ENCODE peak calls at places on chromosome 3, in six cellular contexts. T, W, S, J, U and H are unnamed samples.

GRCh38 chr3:143207338-143207961 is 87.9 kb downstream of the CHST2 start:
- DNase-seq in T (peak), W (peak), S (peak), J (no peak), U (peak), H (peak)

GRCh38 chr3:52123106-52123708 is 31.0 kb downstream of the POC1A start:
- DNase-seq in T (peak), W (peak), S (peak), J (peak), U (peak), H (peak)

GRCh38 chr3:104437891-104438290 is 928.8 kb upstream of the ALCAM start:
- DNase-seq in T (no peak), W (peak), S (peak), J (no peak), U (peak), H (no peak)

GRCh38 chr3:114873590-114873989 is 273.5 kb downstream of the ZBTB20 start:
- DNase-seq in T (no peak), W (no peak), S (no peak), J (no peak), U (no peak), H (no peak)

GRCh38 chr3:39896184-39896583 is 86.8 kb downstream of the MYRIP start:
- DNase-seq in T (no peak), W (no peak), S (no peak), J (no peak), U (no peak), H (no peak)

GRCh38 chr3:48429416-48430358 is at the start of gene PLXNB1:
- DNase-seq in T (peak), W (peak), S (no peak), J (peak), U (peak), H (peak)

GRCh38 chr3:25783661-25784512 is 644 bp upstream of the NGLY1 start:
- DNase-seq in T (peak), W (peak), S (peak), J (no peak), U (peak), H (peak)

GRCh38 chr3:42247576-42248027 is 18.4 kb downstream of the CCK start:
- DNase-seq in T (peak), W (peak), S (peak), J (peak), U (peak), H (peak)

GRCh38 chr3:195072916-195073564 is 197.9 kb downstream of the XXYLT1 start:
- DNase-seq in T (no peak), W (no peak), S (no peak), J (no peak), U (no peak), H (no peak)

GRCh38 chr3:50155491-50155878 is 361 bp downstream of the SEMA3F start:
- DNase-seq in T (no peak), W (no peak), S (no peak), J (no peak), U (no peak), H (no peak)

GRCh38 chr3:50153782-50154475 is 1.2 kb upstream of the SEMA3F start:
- DNase-seq in T (no peak), W (no peak), S (no peak), J (no peak), U (no peak), H (no peak)

GRCh38 chr3:50154476-50154839 is 666 bp upstream of the SEMA3F start:
- DNase-seq in T (peak), W (no peak), S (no peak), J (no peak), U (no peak), H (peak)

GRCh38 chr3:50155891-50156290 is 767 bp downstream of the SEMA3F start:
- DNase-seq in T (no peak), W (no peak), S (no peak), J (no peak), U (no peak), H (no peak)

GRCh38 chr3:50154840-50155490 is at the start of gene SEMA3F:
- DNase-seq in T (peak), W (peak), S (peak), J (peak), U (peak), H (peak)
- TF ChIP-seq CTCF in T (no peak), W (no peak), S (no peak), J (peak), U (no peak), H (no peak)

GRCh38 chr3:58502832-58503231 is 10.9 kb downstream of the KCTD6 start:
- DNase-seq in T (no peak), W (no peak), S (no peak), J (no peak), U (no peak), H (no peak)
- TF ChIP-seq CTCF in T (no peak), W (no peak), S (no peak), J (no peak), U (no peak), H (no peak)

GRCh38 chr3:27576171-27576570 is 92.0 kb upstream of the SLC4A7 start:
- DNase-seq in T (no peak), W (no peak), S (no peak), J (no peak), U (no peak), H (no peak)
- TF ChIP-seq CTCF in T (no peak), W (no peak), S (no peak), J (no peak), U (no peak), H (no peak)

GRCh38 chr3:148943531-148944200 is 47.7 kb upstream of the GYG1 start:
- DNase-seq in T (peak), W (peak), S (peak), J (no peak), U (peak), H (peak)
- TF ChIP-seq CTCF in T (peak), W (peak), S (peak), J (peak), U (peak), H (peak)

DNA sequence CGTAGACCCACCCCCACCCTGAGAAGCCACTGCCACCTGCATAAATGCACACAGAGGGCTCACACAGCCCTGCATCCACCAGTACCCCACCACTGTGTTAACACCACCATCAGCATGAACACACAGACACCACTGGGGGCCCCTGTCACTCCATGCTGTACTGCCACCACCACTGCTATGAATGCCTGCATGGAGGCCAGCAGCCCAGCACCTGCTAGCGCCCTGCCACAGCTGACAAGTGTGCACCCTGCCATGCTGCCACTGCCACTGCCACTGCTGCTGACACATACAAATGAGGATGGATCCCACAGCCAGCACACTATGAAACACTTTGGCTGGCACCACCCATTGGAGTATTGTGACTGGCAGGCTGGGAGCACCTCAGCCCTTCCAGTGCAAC is 361.0 kb downstream of the TAFA4 start:
- DNase-seq in T (no peak), W (no peak), S (no peak), J (no peak), U (no peak), H (no peak)
- TF ChIP-seq CTCF in T (no peak), W (no peak), S (no peak), J (no peak), U (no peak), H (no peak)

DNA sequence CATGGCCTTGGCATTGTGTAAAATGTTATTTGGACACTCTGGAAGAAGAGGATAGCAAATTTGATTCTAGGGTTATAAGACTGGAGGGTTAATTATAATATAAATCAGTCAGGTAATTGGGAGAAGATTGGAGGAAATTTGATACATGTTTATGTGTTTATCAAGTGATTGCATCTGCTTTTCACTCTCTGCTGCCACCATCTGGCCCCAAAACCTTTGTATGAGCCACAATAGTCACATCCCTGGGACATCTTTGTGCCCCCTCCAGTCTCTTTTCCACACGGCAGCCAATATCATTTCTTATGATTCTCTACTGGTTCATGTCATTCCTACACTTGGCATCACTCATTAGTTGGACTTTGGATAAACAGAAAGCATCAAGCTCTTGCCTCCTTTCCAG is 602.2 kb upstream of the SUCLG2 start:
- DNase-seq in T (no peak), W (no peak), S (no peak), J (no peak), U (no peak), H (no peak)
- TF ChIP-seq CTCF in T (peak), W (no peak), S (peak), J (no peak), U (no peak), H (no peak)

GRCh38 chr3:66858656-66859381 is 139.3 kb upstream of the KBTBD8 start:
- DNase-seq in T (no peak), W (no peak), S (no peak), J (no peak), U (no peak), H (no peak)
- TF ChIP-seq CTCF in T (no peak), W (no peak), S (no peak), J (no peak), U (no peak), H (no peak)